ENCODE peak calls at places on chromosomes 3 and 15, in five cellular contexts. V, L, T, Z and K are unnamed samples.

GRCh38 chr3:61570813-61571212 is 9.4 kb downstream of the PTPRG start:
- DNase-seq in V (no peak), L (no peak), T (no peak), Z (no peak), K (no peak)

GRCh38 chr15:84783493-84784251 is 33.5 kb upstream of the ALPK3 start:
- DNase-seq in V (no peak), L (no peak), T (peak; percentile 61), Z (no peak), K (no peak)

GRCh38 chr3:178297732-178298131 is 238.5 kb upstream of the KCNMB2 start:
- DNase-seq in V (no peak), L (no peak), T (no peak), Z (no peak), K (no peak)

GRCh38 chr15:52114256-52114655 is 1.7 kb upstream of the BCL2L10 start:
- DNase-seq in V (no peak), L (no peak), T (no peak), Z (no peak), K (no peak)

GRCh38 chr3:144129536-144130214 is 158.1 kb downstream of the DIPK2A start:
- DNase-seq in V (no peak), L (peak; percentile 14), T (no peak), Z (no peak), K (no peak)

GRCh38 chr3:146243559-146243958 is 7.3 kb downstream of the PLSCR4 start:
- DNase-seq in V (no peak), L (no peak), T (no peak), Z (no peak), K (no peak)

GRCh38 chr3:138187296-138188012 is at the start of gene ARMC8:
- DNase-seq in V (no peak), L (no peak), T (peak; percentile 81), Z (peak; percentile 55), K (no peak)

GRCh38 chr15:74866090-74866489 is 7.1 kb downstream of the SCAMP2 start:
- DNase-seq in V (no peak), L (no peak), T (no peak), Z (peak; percentile 79), K (peak; percentile 48)

GRCh38 chr15:55846108-55846707 is 103.3 kb upstream of the PRTG start:
- DNase-seq in V (peak; percentile 62), L (peak; percentile 89), T (peak; percentile 89), Z (peak; percentile 85), K (peak; percentile 71)

GRCh38 chr3:37861540-37862051 is at the start of gene CTDSPL:
- DNase-seq in V (peak; percentile 8), L (no peak), T (peak; percentile 65), Z (peak; percentile 40), K (no peak)

GRCh38 chr15:87959080-87959479 is 297.5 kb downstream of the NTRK3 start:
- DNase-seq in V (no peak), L (no peak), T (peak; percentile 59), Z (no peak), K (no peak)

GRCh38 chr15:91445701-91446100 is 345.6 kb downstream of the SV2B start:
- DNase-seq in V (no peak), L (no peak), T (no peak), Z (no peak), K (no peak)

GRCh38 chr3:36763850-36764703 is at the start of gene DCLK3:
- DNase-seq in V (no peak), L (no peak), T (peak; percentile 66), Z (no peak), K (no peak)

GRCh38 chr15:43966646-43967045 is 139.8 kb downstream of the WDR76 start:
- DNase-seq in V (no peak), L (no peak), T (no peak), Z (no peak), K (no peak)

GRCh38 chr3:57228734-57229505 is 1.4 kb downstream of the APPL1 start:
- DNase-seq in V (peak; percentile 2), L (peak; percentile 27), T (no peak), Z (peak; percentile 92), K (no peak)

GRCh38 chr3:46564190-46565112 is 1.7 kb downstream of the LRRC2 start:
- DNase-seq in V (no peak), L (no peak), T (no peak), Z (peak; percentile 25), K (no peak)

GRCh38 chr3:119470851-119471250 is 2.1 kb downstream of the POGLUT1 start:
- DNase-seq in V (no peak), L (no peak), T (no peak), Z (no peak), K (no peak)

GRCh38 chr3:123130079-123130726 is 63.4 kb downstream of the PDIA5 start:
- DNase-seq in V (no peak), L (no peak), T (no peak), Z (no peak), K (no peak)

GRCh38 chr3:107643038-107643883 is 120.5 kb downstream of the BBX start:
- DNase-seq in V (no peak), L (no peak), T (peak; percentile 73), Z (peak; percentile 37), K (no peak)

GRCh38 chr3:64650710-64651109 is 37.1 kb downstream of the ADAMTS9 start:
- DNase-seq in V (no peak), L (no peak), T (no peak), Z (no peak), K (no peak)

GRCh38 chr3:188294823-188295487 is 141.0 kb downstream of the LPP start:
- DNase-seq in V (no peak), L (peak; percentile 80), T (no peak), Z (peak; percentile 98), K (peak; percentile 79)